ENCODE peak calls at places on chromosomes 2 and 18, in four cellular contexts. L is HepG2, T is K562, K is GM12878. A is an unnamed sample.

GRCh38 chr18:71902482-71902881 is 641.7 kb downstream of the CBLN2 start:
- DNase-seq in L (no peak), T (no peak), K (no peak), A (no peak)

GRCh38 chr2:1489486-1489885 is 76.2 kb downstream of the TPO start:
- DNase-seq in L (no peak), T (no peak), K (no peak), A (no peak)

GRCh38 chr2:139217641-139218040 is 437.5 kb upstream of the NXPH2 start:
- DNase-seq in L (no peak), T (no peak), K (no peak), A (no peak)

GRCh38 chr2:234496835-234497591 is at the start of gene ARL4C:
- DNase-seq in L (peak), T (peak), K (no peak), A (peak)

GRCh38 chr2:108935231-108935863 is 53.7 kb downstream of the EDAR start:
- DNase-seq in L (no peak), T (no peak), K (no peak), A (peak)

GRCh38 chr2:8297376-8298213 is 384.3 kb upstream of the ID2 start:
- DNase-seq in L (no peak), T (no peak), K (no peak), A (no peak)

GRCh38 chr2:179447426-179447825 is 182.8 kb upstream of the SESTD1 start:
- DNase-seq in L (no peak), T (no peak), K (no peak), A (no peak)

GRCh38 chr2:137964859-137965459 is 686 bp downstream of the HNMT start:
- DNase-seq in L (no peak), T (no peak), K (no peak), A (no peak)

GRCh38 chr2:236665130-236665529 is 95.5 kb downstream of the ACKR3 start:
- DNase-seq in L (no peak), T (no peak), K (no peak), A (no peak)

GRCh38 chr2:212912445-212913103 is 238.8 kb downstream of the IKZF2 start:
- DNase-seq in L (peak), T (no peak), K (no peak), A (no peak)

GRCh38 chr2:45261746-45262145 is 252.5 kb upstream of the SIX2 start:
- DNase-seq in L (no peak), T (no peak), K (no peak), A (no peak)

GRCh38 chr2:160784034-160784433 is 290.4 kb upstream of the RBMS1 start:
- DNase-seq in L (no peak), T (no peak), K (no peak), A (no peak)

GRCh38 chr2:3480352-3481010 is 38.9 kb downstream of the ADI1 start:
- DNase-seq in L (peak), T (peak), K (no peak), A (no peak)

GRCh38 chr2:12303181-12304030 is 413.3 kb upstream of the TRIB2 start:
- DNase-seq in L (no peak), T (no peak), K (no peak), A (no peak)

GRCh38 chr18:79681484-79682387 is 2.1 kb downstream of the CTDP1 start:
- DNase-seq in L (no peak), T (no peak), K (no peak), A (no peak)

GRCh38 chr18:65567372-65567771 is 183.4 kb upstream of the CDH7 start:
- DNase-seq in L (peak), T (no peak), K (no peak), A (no peak)

GRCh38 chr2:49914281-49914680 is 760.0 kb upstream of the FSHR start:
- DNase-seq in L (no peak), T (no peak), K (no peak), A (no peak)

GRCh38 chr2:176157499-176158305 is 595 bp downstream of the HOXD3 start:
- DNase-seq in L (no peak), T (no peak), K (no peak), A (no peak)

GRCh38 chr2:242098445-242099128 is 229.1 kb downstream of the RTP5 start:
- DNase-seq in L (no peak), T (peak), K (peak), A (no peak)

GRCh38 chr2:218401834-218402370 is 2.2 kb downstream of the CTDSP1 start:
- DNase-seq in L (no peak), T (no peak), K (no peak), A (no peak)

GRCh38 chr2:190973726-190974628 is 40.0 kb downstream of the STAT1 start:
- DNase-seq in L (no peak), T (no peak), K (no peak), A (no peak)

GRCh38 chr18:35267809-35268208 is 22.2 kb downstream of the ZSCAN30 start:
- DNase-seq in L (no peak), T (no peak), K (no peak), A (no peak)

GRCh38 chr18:67117804-67118203 is 398.7 kb downstream of the DSEL start:
- DNase-seq in L (no peak), T (no peak), K (no peak), A (no peak)
- TF ChIP-seq ATF3 in L (no peak), T (no peak), K (no peak), A (no peak)

GRCh38 chr2:9800975-9801723 is 42.1 kb upstream of the TAF1B start:
- DNase-seq in L (peak), T (peak), K (no peak), A (no peak)
- TF ChIP-seq NR2C2 in L (no peak), T (no peak), K (no peak), A (no peak)

DNA sequence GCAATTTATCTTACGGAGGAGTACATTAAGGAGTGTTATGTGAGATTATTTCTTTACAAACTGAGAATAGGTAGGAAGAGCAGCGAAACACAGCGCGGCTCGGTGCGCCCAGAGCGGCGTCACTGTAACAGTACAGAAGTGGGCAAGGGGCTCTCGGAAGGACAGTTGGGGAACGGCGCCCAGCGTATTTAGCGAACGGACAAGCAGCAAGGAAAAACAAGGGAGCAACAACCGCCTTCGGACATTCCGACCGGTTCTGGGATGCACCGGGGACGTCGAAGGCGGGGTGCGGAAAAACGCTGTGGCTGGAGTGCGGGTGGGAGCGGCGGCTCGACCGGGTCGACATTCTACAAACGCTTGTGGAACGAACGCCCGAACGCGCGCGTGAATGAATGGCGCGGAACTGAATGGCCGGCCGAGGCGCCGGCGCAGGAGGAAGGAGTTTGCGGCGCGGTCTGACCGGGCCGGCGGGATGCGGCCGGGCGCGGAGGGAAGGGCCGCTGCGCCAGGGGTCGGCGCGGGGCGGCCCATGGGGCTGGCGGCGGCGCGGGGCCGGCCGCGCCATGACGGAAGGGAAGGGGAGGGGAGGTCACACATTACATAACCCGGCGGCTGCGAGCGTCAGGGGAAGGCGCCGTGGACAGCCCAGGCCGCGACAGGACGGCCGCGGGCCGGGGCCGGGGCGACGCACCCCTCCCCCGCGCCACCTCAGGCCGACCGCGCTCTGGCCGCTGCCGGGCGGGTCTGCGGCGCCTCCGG is 639 bp downstream of the REV1 start:
- DNase-seq in L (peak), T (peak), K (no peak), A (peak)
- TF ChIP-seq ATF3 in L (peak), T (no peak), K (no peak), A (no peak)

DNA sequence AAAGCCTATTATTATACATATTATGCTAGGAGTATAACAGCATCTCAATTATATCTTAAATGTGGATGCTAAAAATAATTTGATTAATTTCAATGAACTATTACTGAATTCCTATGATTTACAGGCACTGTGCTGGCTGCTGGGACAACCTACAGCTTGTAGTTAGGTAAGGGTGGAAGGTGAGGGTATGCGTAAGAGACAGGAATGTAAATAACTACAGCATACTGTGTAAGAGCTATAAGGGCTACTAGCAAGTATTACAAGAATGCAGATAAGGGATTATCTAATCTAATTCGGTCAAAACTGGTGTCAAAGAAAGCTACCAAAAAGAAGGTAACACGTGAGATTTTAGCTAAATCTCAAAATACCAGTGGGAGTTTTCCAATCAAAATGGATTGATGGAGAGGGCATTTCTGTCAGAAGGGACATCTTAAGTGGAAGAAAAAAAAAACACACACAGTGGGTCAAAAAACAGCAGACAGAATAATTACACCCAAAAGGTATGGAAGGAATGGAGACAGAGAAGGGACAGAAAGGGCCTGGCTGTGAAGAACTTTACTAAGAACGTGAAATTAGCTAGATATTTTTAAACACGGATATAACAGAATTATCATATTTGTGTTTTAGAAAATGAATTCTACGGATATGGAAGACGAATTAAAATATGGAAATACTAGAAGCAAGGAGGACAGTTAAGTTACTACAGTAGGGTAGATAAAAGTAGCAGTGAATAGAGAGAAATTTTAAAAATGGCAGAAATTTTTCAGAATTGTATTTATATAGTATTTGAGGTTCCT is 47.1 kb downstream of the STRN start:
- DNase-seq in L (peak), T (no peak), K (no peak), A (no peak)
- TF ChIP-seq NR2C2 in L (no peak), T (no peak), K (no peak), A (no peak)

GRCh38 chr18:58639751-58640427 is 11.0 kb upstream of the ALPK2 start:
- DNase-seq in L (no peak), T (no peak), K (no peak), A (no peak)
- TF ChIP-seq ATF3 in L (no peak), T (no peak), K (no peak), A (no peak)

DNA sequence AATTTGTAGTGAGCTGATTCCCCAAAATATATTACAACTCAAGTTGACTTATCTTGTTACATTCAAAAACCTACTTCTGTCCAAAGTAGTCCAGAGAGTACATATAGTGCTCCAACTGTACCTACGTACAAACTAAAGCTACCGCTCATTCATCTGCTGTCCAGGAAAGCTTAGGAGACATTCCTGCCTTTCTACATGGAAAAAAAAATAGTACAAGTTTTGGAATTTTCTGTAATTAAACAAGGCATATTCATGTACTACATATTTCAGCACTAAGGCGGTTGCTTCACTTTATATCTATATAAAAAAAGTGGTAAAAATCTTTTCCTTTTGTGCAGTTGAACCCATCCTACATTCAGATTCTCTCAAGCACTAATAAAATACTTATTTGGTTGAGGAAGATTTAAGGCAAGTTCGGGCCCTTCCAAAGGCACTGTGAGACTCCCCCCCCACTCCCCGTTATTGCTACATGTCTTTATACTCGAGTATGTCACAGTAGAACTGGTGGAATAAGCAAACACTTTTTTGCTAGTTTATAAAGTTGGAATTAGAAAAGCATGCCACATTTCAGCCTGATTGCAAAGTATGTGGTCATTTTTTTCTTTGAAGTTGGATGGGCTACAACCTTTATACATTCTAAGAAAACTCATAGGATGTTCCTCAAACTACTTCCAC is 3.8 kb downstream of the ZFP36L2 start:
- DNase-seq in L (no peak), T (peak), K (no peak), A (no peak)
- TF ChIP-seq NR2C2 in L (no peak), T (no peak), K (no peak), A (no peak)

GRCh38 chr2:72919414-72920316 is 2.3 kb downstream of the EMX1 start:
- DNase-seq in L (no peak), T (no peak), K (no peak), A (peak)
- TF ChIP-seq ATF3 in L (no peak), T (no peak), K (no peak), A (no peak)

GRCh38 chr2:226796012-226796839 is 3.4 kb downstream of the IRS1 start:
- DNase-seq in L (no peak), T (no peak), K (no peak), A (no peak)
- TF ChIP-seq NR2C2 in L (no peak), T (no peak), K (no peak), A (no peak)

GRCh38 chr2:201642579-201643215 is 606 bp downstream of the TMEM237 start:
- DNase-seq in L (peak), T (peak), K (peak), A (peak)

GRCh38 chr2:201643216-201643651 is at the start of gene TMEM237:
- DNase-seq in L (peak), T (peak), K (no peak), A (peak)

GRCh38 chr2:201647431-201647830 is 4.1 kb upstream of the TMEM237 start:
- DNase-seq in L (no peak), T (no peak), K (no peak), A (no peak)

GRCh38 chr2:201642086-201642578 is 1.2 kb downstream of the TMEM237 start:
- DNase-seq in L (no peak), T (no peak), K (peak), A (no peak)

GRCh38 chr2:201644001-201644400 is 698 bp upstream of the TMEM237 start:
- DNase-seq in L (no peak), T (no peak), K (no peak), A (no peak)
- TF ChIP-seq ATF3 in L (no peak), T (no peak), K (no peak), A (no peak)